ENCODE peak calls at places on chromosomes 7 and 10, in four cellular contexts. R is left cardiac atrium, S is endothelial cell, Y is NCI-H1105 treated with DMSO at 0.1 percent for 48 hours. F is an unnamed sample.
A peak's percentile ranks its signal among the peaks of the same experiment; 100 is the strongest.

GRCh38 chr7:38321515-38321944 is 48.1 kb upstream of the TARP start:
- DNase-seq in R (no peak), S (no peak), Y (no peak), F (peak; percentile 36)

GRCh38 chr10:103480521-103480920 is 1.5 kb upstream of the CALHM3 start:
- DNase-seq in Y (no peak), S (no peak), R (peak; percentile 50), F (no peak)

GRCh38 chr7:43873300-43873699 is 4.0 kb upstream of the MRPS24 start:
- DNase-seq in R (peak; percentile 74), Y (no peak), S (no peak), F (peak; percentile 63)

GRCh38 chr10:125262414-125262813 is 102.1 kb upstream of the CTBP2 start:
- DNase-seq in R (no peak), Y (no peak), S (no peak), F (no peak)

GRCh38 chr7:151987748-151988529 is 31.7 kb downstream of the GALNTL5 start:
- DNase-seq in Y (no peak), R (peak; percentile 46), S (no peak), F (peak; percentile 21)

GRCh38 chr10:126227762-126228134 is 160.5 kb downstream of the ADAM12 start:
- DNase-seq in Y (no peak), R (no peak), S (no peak), F (no peak)

GRCh38 chr7:129615018-129615417 is 3.5 kb downstream of the NRF1 start:
- DNase-seq in S (no peak), R (no peak), Y (no peak), F (peak; percentile 70)

GRCh38 chr10:33306756-33307519 is 27.5 kb downstream of the NRP1 start:
- DNase-seq in R (no peak), Y (no peak), S (no peak), F (peak; percentile 84)

GRCh38 chr7:33722383-33723096 is 182.8 kb upstream of the BMPER start:
- DNase-seq in S (no peak), Y (no peak), R (no peak), F (peak; percentile 95)

GRCh38 chr7:87627634-87627994 is 584 bp upstream of the RUNDC3B start:
- DNase-seq in S (peak; percentile 31), Y (no peak), R (peak; percentile 26), F (no peak)

GRCh38 chr10:70378122-70378521 is 4.3 kb downstream of the LRRC20 start:
- DNase-seq in R (no peak), S (no peak), Y (no peak), F (peak; percentile 99)

GRCh38 chr10:13637303-13637856 is 50.6 kb downstream of the PRPF18 start:
- DNase-seq in S (no peak), R (no peak), Y (no peak), F (no peak)

GRCh38 chr7:35380739-35381224 is 126.9 kb upstream of the TBX20 start:
- DNase-seq in R (no peak), Y (no peak), S (no peak), F (peak; percentile 34)

GRCh38 chr7:75572814-75573213 is 80.7 kb downstream of the SPDYE5 start:
- DNase-seq in R (no peak), S (no peak), Y (no peak), F (no peak)

GRCh38 chr10:21808525-21808924 is 195.0 kb downstream of the DNAJC1 start:
- DNase-seq in Y (no peak), S (no peak), R (no peak), F (no peak)

GRCh38 chr7:18087687-18088078 is 60.0 kb upstream of the PRPS1L1 start:
- DNase-seq in R (peak; percentile 15), S (peak; percentile 11), Y (no peak), F (no peak)

GRCh38 chr10:107434854-107435253 is 270.3 kb upstream of the SORCS1 start:
- DNase-seq in S (no peak), Y (no peak), R (no peak), F (no peak)

GRCh38 chr7:153381275-153382119 is 621.9 kb downstream of the ACTR3B start:
- DNase-seq in Y (peak; percentile 48), R (peak; percentile 28), S (peak; percentile 38), F (no peak)

GRCh38 chr10:11335167-11335652 is 276.2 kb downstream of the USP6NL start:
- DNase-seq in S (no peak), R (no peak), Y (no peak), F (peak; percentile 57)

GRCh38 chr7:81210092-81211064 is 291.5 kb upstream of the SEMA3C start:
- DNase-seq in S (no peak), R (no peak), Y (no peak), F (peak; percentile 44)

GRCh38 chr10:28734940-28735759 is 57.8 kb downstream of the BAMBI start:
- DNase-seq in Y (no peak), R (peak; percentile 35), S (no peak), F (peak; percentile 96)

GRCh38 chr10:102927311-102928010 is 9.4 kb downstream of the CNNM2 start:
- DNase-seq in Y (no peak), R (no peak), S (no peak), F (no peak)

GRCh38 chr10:17077251-17077904 is 52.2 kb downstream of the CUBN start:
- DNase-seq in Y (no peak), R (no peak), S (no peak), F (no peak)

GRCh38 chr10:116215651-116216050 is 57.4 kb downstream of the GFRA1 start:
- DNase-seq in R (no peak), Y (no peak), S (no peak), F (no peak)

GRCh38 chr7:54885285-54885684 is 126.3 kb upstream of the SEC61G start:
- DNase-seq in S (no peak), R (no peak), Y (no peak), F (no peak)

GRCh38 chr10:99711129-99711719 is 20.7 kb downstream of the COX15 start:
- DNase-seq in R (no peak), Y (no peak), S (peak; percentile 22), F (peak; percentile 71)

GRCh38 chr10:72323108-72323932 is 31.4 kb downstream of the DNAJB12 start:
- DNase-seq in Y (no peak), S (no peak), R (no peak), F (no peak)

GRCh38 chr10:76119515-76119914 is 688.1 kb downstream of the LRMDA start:
- DNase-seq in Y (no peak), S (no peak), R (no peak), F (peak; percentile 40)

GRCh38 chr10:132540456-132540855 is 2.9 kb downstream of the INPP5A start:
- DNase-seq in R (peak; percentile 39), Y (no peak), S (no peak), F (no peak)

GRCh38 chr7:7202375-7202720 is 20.0 kb downstream of the C1GALT1 start:
- DNase-seq in Y (no peak), R (no peak), S (no peak), F (no peak)

GRCh38 chr7:141167376-141167964 is 93.6 kb downstream of the TMEM178B start:
- DNase-seq in S (no peak), Y (no peak), R (no peak), F (no peak)

GRCh38 chr7:98283127-98283886 is 1.8 kb downstream of the BRI3 start:
- DNase-seq in R (peak; percentile 60), S (no peak), Y (no peak), F (peak; percentile 73)

GRCh38 chr10:79178614-79179403 is 110.0 kb downstream of the ZMIZ1 start:
- DNase-seq in S (peak; percentile 74), R (peak; percentile 45), Y (peak; percentile 56), F (peak; percentile 94)

GRCh38 chr7:107592361-107593024 is 12.4 kb downstream of the BCAP29 start:
- DNase-seq in R (no peak), S (no peak), Y (no peak), F (no peak)

GRCh38 chr7:108201766-108202165 is 71.6 kb upstream of the LAMB4 start:
- DNase-seq in Y (no peak), R (no peak), S (no peak), F (no peak)

F was measured in amniotic epithelial cell.